ENCODE peak calls at places on chromosomes 7 and 10, in five cellular contexts. B is naive thymus-derived CD4-positive, alpha-beta T cell; O is CD8-positive, alpha-beta T cell; W is effector memory CD4-positive, alpha-beta T cell; Y is tibial artery. K is an unnamed sample. For H3K4me1, the result is how much of the 10 kb centered on the place peaks cover.

GRCh38 chr7:101586971-101587370 is 42.1 kb downstream of the MYL10 start:
- DNase-seq in W (no peak), O (no peak), B (no peak), Y (no peak), K (no peak)

GRCh38 chr7:29479606-29480200 is 83.9 kb upstream of the PRR15 start:
- DNase-seq in O (no peak), Y (no peak), B (no peak), W (no peak), K (no peak)

GRCh38 chr10:101558206-101558605 is 29.9 kb downstream of the POLL start:
- DNase-seq in O (no peak), B (no peak), W (no peak), Y (no peak), K (no peak)

GRCh38 chr7:18927134-18927533 is 190.3 kb downstream of the TWIST1 start:
- DNase-seq in B (no peak), Y (no peak), O (no peak), W (no peak), K (no peak)

GRCh38 chr10:2576892-2577291 is 490.5 kb upstream of the PFKP start:
- DNase-seq in O (no peak), Y (no peak), W (no peak), B (no peak), K (no peak)

GRCh38 chr7:150322114-150322832 is 882 bp upstream of the LRRC61 start:
- DNase-seq in B (peak), Y (no peak), O (no peak), W (no peak), K (no peak)

GRCh38 chr7:112573302-112574039 is 92.7 kb downstream of the LSMEM1 start:
- DNase-seq in W (no peak), O (no peak), B (no peak), Y (no peak), K (no peak)

GRCh38 chr7:93736970-93737369 is 153.6 kb downstream of the TFPI2 start:
- DNase-seq in B (no peak), W (no peak), O (no peak), Y (no peak), K (no peak)

GRCh38 chr7:140673063-140673769 is 471 bp downstream of the ADCK2 start:
- DNase-seq in O (peak), Y (peak), W (peak), B (peak), K (no peak)

GRCh38 chr10:86068532-86069337 is 297.9 kb downstream of the GRID1 start:
- DNase-seq in B (no peak), Y (no peak), O (no peak), W (no peak), K (no peak)

GRCh38 chr10:70188768-70189167 is 18.5 kb upstream of the SAR1A start:
- DNase-seq in B (no peak), W (no peak), Y (no peak), O (no peak), K (no peak)

GRCh38 chr10:108788891-108789290 is 1134.4 kb downstream of the XPNPEP1 start:
- DNase-seq in B (no peak), O (no peak), Y (no peak), W (no peak), K (no peak)

GRCh38 chr7:129530881-129531391 is 28.6 kb downstream of the SMKR1 start:
- DNase-seq in O (no peak), Y (no peak), W (no peak), B (no peak), K (no peak)

GRCh38 chr7:150753826-150754603 is 16.8 kb downstream of the GIMAP5 start:
- DNase-seq in B (no peak), W (no peak), Y (no peak), O (no peak), K (no peak)

GRCh38 chr7:143288836-143289235 is 685 bp downstream of the CASP2 start:
- DNase-seq in B (no peak), O (no peak), Y (no peak), W (no peak), K (no peak)

GRCh38 chr7:131606346-131607290 is 50.2 kb upstream of the PODXL start:
- DNase-seq in O (no peak), Y (no peak), W (no peak), B (no peak), K (no peak)

GRCh38 chr10:118485641-118486040 is 109.8 kb downstream of the PRLHR start:
- DNase-seq in W (no peak), B (no peak), O (no peak), Y (no peak), K (no peak)

GRCh38 chr7:46969303-46970130 is 612.4 kb downstream of the TNS3 start:
- DNase-seq in B (no peak), O (no peak), Y (no peak), W (no peak), K (no peak)

GRCh38 chr7:100674441-100675407 is 1.2 kb downstream of the GNB2 start:
- DNase-seq in B (peak), W (no peak), Y (peak), O (peak), K (no peak)

GRCh38 chr10:72309290-72310240 is 35.8 kb downstream of the DDIT4 start:
- DNase-seq in W (no peak), Y (no peak), B (no peak), O (no peak), K (no peak)

GRCh38 chr10:70672993-70673928 is 955 bp downstream of the ADAMTS14 start:
- DNase-seq in B (no peak), W (no peak), Y (no peak), O (no peak), K (no peak)

GRCh38 chr7:108598858-108599257 is 29.2 kb downstream of the DNAJB9 start:
- DNase-seq in W (no peak), Y (no peak), O (no peak), B (no peak), K (no peak)

GRCh38 chr7:105905209-105905910 is 29.0 kb upstream of the ATXN7L1 start:
- DNase-seq in O (no peak), Y (no peak), B (no peak), W (no peak), K (no peak)

GRCh38 chr7:3517344-3517743 is 216.3 kb downstream of the SDK1 start:
- DNase-seq in O (no peak), Y (no peak), W (no peak), B (no peak), K (no peak)

GRCh38 chr7:29606287-29606721 is 42.7 kb downstream of the PRR15 start:
- DNase-seq in Y (no peak), O (no peak), W (no peak), B (no peak), K (no peak)

GRCh38 chr7:100679927-100680588 is 6.5 kb downstream of the GNB2 start:
- DNase-seq in O (no peak), W (no peak), B (no peak), Y (peak), K (no peak)

GRCh38 chr7:12635830-12636229 is 51.6 kb upstream of the ARL4A start:
- DNase-seq in W (no peak), Y (no peak), O (no peak), B (peak), K (no peak)

GRCh38 chr10:110192552-110192951 is 14.9 kb upstream of the MXI1 start:
- DNase-seq in W (no peak), O (no peak), B (no peak), Y (no peak), K (no peak)

GRCh38 chr7:108643136-108643535 is 73.5 kb downstream of the DNAJB9 start:
- DNase-seq in B (no peak), W (no peak), Y (no peak), O (no peak), K (no peak)

GRCh38 chr7:2171855-2172254 is 60.9 kb downstream of the MAD1L1 start:
- DNase-seq in Y (no peak), W (no peak), O (no peak), B (no peak), K (no peak)

GRCh38 chr7:66352071-66352470 is 146.9 kb downstream of the TPST1 start:
- DNase-seq in Y (no peak), W (no peak), B (no peak), O (no peak), K (no peak)

GRCh38 chr7:151008143-151008510 is 16.2 kb downstream of the ATG9B start:
- DNase-seq in Y (no peak), B (peak), W (no peak), O (no peak), K (no peak)

GRCh38 chr10:63713191-63714144 is 192.3 kb downstream of the REEP3 start:
- DNase-seq in O (no peak), W (no peak), B (no peak), Y (no peak), K (no peak)

GRCh38 chr7:121366852-121367431 is 29.2 kb downstream of the FAM3C start:
- DNase-seq in O (no peak), Y (no peak), W (no peak), B (peak), K (no peak)

GRCh38 chr10:109961181-109962001 is 38.1 kb upstream of the XPNPEP1 start:
- DNase-seq in B (no peak), O (no peak), Y (no peak), W (no peak), K (no peak)

GRCh38 chr10:69327463-69328345 is 49.4 kb downstream of the HK1 start:
- DNase-seq in O (no peak), W (peak), B (peak), Y (peak), K (no peak)

GRCh38 chr7:121515651-121516401 is 119.7 kb upstream of the FAM3C start:
- DNase-seq in Y (no peak), W (no peak), O (no peak), B (no peak), K (no peak)

GRCh38 chr7:130353196-130353595 is 8.6 kb downstream of the CPA5 start:
- DNase-seq in O (no peak), W (no peak), Y (no peak), B (no peak), K (no peak)

GRCh38 chr10:96642530-96642929 is 55.7 kb upstream of the TM9SF3 start:
- DNase-seq in W (no peak), Y (no peak), O (no peak), B (no peak), K (no peak)
- H3K4me3 ChIP-seq in W (no peak), Y (no peak), O (no peak), B (no peak), K (no peak)

GRCh38 chr7:23358152-23358674 is 59.1 kb downstream of the MALSU1 start:
- DNase-seq in B (no peak), O (no peak), Y (no peak), W (no peak), K (no peak)
- H3K4me1 ChIP-seq in B (under half), O (under half), Y (under half), W (under half), K (under half)

GRCh38 chr7:98760201-98760651 is 109.6 kb downstream of the TMEM130 start:
- DNase-seq in W (no peak), O (no peak), B (no peak), Y (peak), K (no peak)

GRCh38 chr7:98761225-98761624 is 108.6 kb downstream of the TMEM130 start:
- DNase-seq in B (no peak), O (no peak), W (no peak), Y (no peak), K (no peak)

GRCh38 chr7:98758157-98758556 is 111.7 kb downstream of the TMEM130 start:
- DNase-seq in B (no peak), O (no peak), W (no peak), Y (no peak), K (no peak)

GRCh38 chr7:98764946-98765345 is 104.9 kb downstream of the TMEM130 start:
- DNase-seq in W (no peak), B (no peak), O (no peak), Y (no peak), K (no peak)

DNA sequence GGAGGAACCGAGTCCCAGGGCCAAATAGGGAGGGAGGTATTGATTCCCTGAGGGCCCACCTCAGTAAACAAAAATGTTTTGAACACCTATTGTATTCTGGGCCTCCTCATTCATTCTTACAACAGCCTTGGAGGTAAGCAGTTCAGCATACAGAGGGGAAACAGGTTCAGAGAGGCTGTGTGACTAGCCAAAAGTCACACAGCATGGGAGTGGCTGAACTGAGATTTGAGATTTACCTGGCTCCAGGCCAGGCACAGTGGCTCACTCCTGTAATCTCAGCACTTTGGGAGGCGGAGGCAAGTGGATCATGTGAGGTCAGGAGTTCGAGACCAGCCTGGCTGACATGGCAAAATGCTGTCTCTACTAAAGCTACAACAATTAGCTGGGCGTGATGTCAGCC is 107.2 kb downstream of the TMEM130 start:
- DNase-seq in O (no peak), W (no peak), B (no peak), Y (no peak), K (no peak)
- H3K27ac ChIP-seq in O (no peak), W (no peak), B (no peak), Y (no peak), K (no peak)

GRCh38 chr7:55550838-55551537 is 21.3 kb downstream of the VOPP1 start:
- DNase-seq in B (no peak), W (no peak), O (no peak), Y (no peak), K (no peak)

GRCh38 chr7:55550010-55550409 is 22.3 kb downstream of the VOPP1 start:
- DNase-seq in B (no peak), W (no peak), Y (no peak), O (no peak), K (no peak)

GRCh38 chr7:55549457-55549856 is 22.8 kb downstream of the VOPP1 start:
- DNase-seq in Y (no peak), W (no peak), O (no peak), B (no peak), K (no peak)

GRCh38 chr7:55546826-55547225 is 25.5 kb downstream of the VOPP1 start:
- DNase-seq in B (no peak), Y (peak), O (no peak), W (no peak), K (no peak)

DNA sequence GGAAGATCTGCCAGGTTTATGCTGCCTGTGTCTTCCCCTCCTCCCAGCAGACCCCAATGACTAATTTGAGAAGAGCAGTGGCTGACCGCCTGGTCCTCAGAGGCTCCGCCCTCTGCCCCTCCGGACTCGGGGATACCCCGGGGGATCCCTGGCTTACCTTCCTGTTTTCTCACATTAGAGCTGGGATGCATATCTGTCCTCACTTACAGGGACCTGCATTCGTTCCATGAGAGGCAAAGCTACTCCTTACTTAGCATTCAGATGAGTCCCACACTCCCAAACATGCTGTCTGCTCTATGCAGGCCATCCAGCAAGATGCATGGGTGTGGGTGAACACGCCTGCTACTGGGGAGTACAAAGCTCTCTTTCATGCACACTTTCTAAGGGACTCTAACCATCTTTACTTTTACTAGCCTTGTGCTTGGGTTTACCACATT is 24.0 kb downstream of the VOPP1 start:
- DNase-seq in Y (no peak), W (no peak), B (no peak), O (no peak), K (no peak)
- H3K4me3 ChIP-seq in Y (no peak), W (no peak), B (no peak), O (no peak), K (no peak)

K was measured in esophagus squamous epithelium.